ENCODE peak calls at places on chromosomes 1 and 21, in four cellular contexts. O is K562, J is GM12878, F is HL-60. R is an unnamed sample.

GRCh38 chr1:33548721-33549120 is 76.3 kb downstream of the ZSCAN20 start:
- DNase-seq in O (no peak), J (no peak), F (no peak), R (no peak)

GRCh38 chr21:27564684-27565280 is 597.9 kb upstream of the ADAMTS5 start:
- DNase-seq in O (no peak), J (no peak), F (no peak), R (no peak)

GRCh38 chr21:38980416-38981319 is 174.9 kb downstream of the ETS2 start:
- DNase-seq in O (no peak), J (no peak), F (no peak), R (no peak)

GRCh38 chr1:182704677-182705076 is 20.3 kb upstream of the RGS8 start:
- DNase-seq in O (no peak), J (no peak), F (no peak), R (no peak)

GRCh38 chr1:206962269-206962668 is 8.0 kb downstream of the FCAMR start:
- DNase-seq in O (no peak), J (no peak), F (peak; percentile 43), R (no peak)

GRCh38 chr21:29018540-29018939 is 609 bp downstream of the RWDD2B start:
- DNase-seq in O (no peak), J (no peak), F (no peak), R (no peak)

GRCh38 chr1:54314691-54315455 is 91.3 kb downstream of the SSBP3 start:
- DNase-seq in O (no peak), J (no peak), F (no peak), R (no peak)

GRCh38 chr1:96521994-96522760 is 199.4 kb upstream of the PTBP2 start:
- DNase-seq in O (no peak), J (no peak), F (no peak), R (no peak)

GRCh38 chr1:2124446-2125198 is 70.0 kb downstream of the FAAP20 start:
- DNase-seq in O (no peak), J (no peak), F (no peak), R (no peak)

GRCh38 chr1:58060548-58061170 is 485.9 kb downstream of the OMA1 start:
- DNase-seq in O (no peak), J (no peak), F (no peak), R (no peak)

GRCh38 chr1:3774503-3775247 is 2.1 kb downstream of the SMIM1 start:
- DNase-seq in O (peak; percentile 49), J (no peak), F (no peak), R (no peak)

GRCh38 chr1:92992877-92993276 is 31.6 kb upstream of the DIPK1A start:
- DNase-seq in O (no peak), J (no peak), F (no peak), R (no peak)

GRCh38 chr1:41240806-41241747 is 1.0 kb downstream of the SCMH1 start:
- DNase-seq in O (no peak), J (no peak), F (no peak), R (peak; percentile 63)

GRCh38 chr1:205239078-205239477 is 11.3 kb downstream of the TMCC2 start:
- DNase-seq in O (no peak), J (no peak), F (no peak), R (no peak)

GRCh38 chr21:44576025-44576420 is 2.5 kb downstream of the KRTAP10-4 start:
- DNase-seq in O (no peak), J (no peak), F (no peak), R (no peak)

GRCh38 chr1:6989506-6990159 is 204.4 kb downstream of the CAMTA1 start:
- DNase-seq in O (no peak), J (no peak), F (no peak), R (no peak)

GRCh38 chr1:115604508-115604907 is 37.3 kb upstream of the VANGL1 start:
- DNase-seq in O (no peak), J (no peak), F (no peak), R (no peak)

GRCh38 chr1:59738152-59738551 is 76.6 kb upstream of the HOOK1 start:
- DNase-seq in O (no peak), J (no peak), F (no peak), R (no peak)

GRCh38 chr1:201840055-201840454 is 11.1 kb downstream of the IPO9 start:
- DNase-seq in O (no peak), J (no peak), F (no peak), R (no peak)

GRCh38 chr1:231037585-231038517 is 2.2 kb downstream of the FAM89A start:
- DNase-seq in O (no peak), J (no peak), F (no peak), R (no peak)

GRCh38 chr1:212566522-212567479 is 41.8 kb upstream of the ATF3 start:
- DNase-seq in O (peak; percentile 38), J (peak; percentile 92), F (no peak), R (peak; percentile 63)

GRCh38 chr1:53110370-53111072 is 31.9 kb downstream of the SLC1A7 start:
- DNase-seq in O (no peak), J (no peak), F (peak; percentile 35), R (no peak)

GRCh38 chr1:36641776-36642175 is 159.1 kb upstream of the CSF3R start:
- DNase-seq in O (no peak), J (no peak), F (no peak), R (no peak)

GRCh38 chr21:40964691-40965090 is 117.7 kb upstream of the DSCAM start:
- DNase-seq in O (no peak), J (no peak), F (no peak), R (no peak)

GRCh38 chr1:245079021-245079609 is 75.7 kb upstream of the KIF26B start:
- DNase-seq in O (no peak), J (no peak), F (no peak), R (no peak)

GRCh38 chr1:66370462-66370907 is 163.5 kb upstream of the SGIP1 start:
- DNase-seq in O (no peak), J (no peak), F (no peak), R (no peak)

GRCh38 chr1:224668991-224669390 is 52.9 kb downstream of the CNIH3 start:
- DNase-seq in O (no peak), J (no peak), F (no peak), R (no peak)

GRCh38 chr1:36446780-36447179 is 3.5 kb downstream of the OSCP1 start:
- DNase-seq in O (no peak), J (no peak), F (no peak), R (no peak)

GRCh38 chr1:224267922-224268321 is 62.0 kb downstream of the NVL start:
- DNase-seq in O (no peak), J (no peak), F (no peak), R (no peak)

GRCh38 chr21:45535341-45536081 is 6.7 kb downstream of the SLC19A1 start:
- DNase-seq in O (no peak), J (no peak), F (peak; percentile 75), R (no peak)

GRCh38 chr1:119139393-119139792 is 1.1 kb downstream of the WARS2 start:
- DNase-seq in O (no peak), J (peak; percentile 44), F (no peak), R (no peak)

GRCh38 chr1:6026095-6026809 is 19.4 kb upstream of the KCNAB2 start:
- DNase-seq in O (no peak), J (peak; percentile 83), F (peak; percentile 97), R (peak; percentile 80)

GRCh38 chr1:200550367-200550766 is 70.2 kb downstream of the KIF14 start:
- DNase-seq in O (no peak), J (no peak), F (no peak), R (no peak)

GRCh38 chr1:119516680-119517079 is 9.7 kb downstream of the HSD3B1 start:
- DNase-seq in O (no peak), J (no peak), F (no peak), R (no peak)

GRCh38 chr1:87926131-87926828 is 597.6 kb downstream of the LMO4 start:
- DNase-seq in O (no peak), J (no peak), F (no peak), R (no peak)

GRCh38 chr1:157878059-157878458 is 36.5 kb upstream of the CD5L start:
- DNase-seq in O (peak; percentile 8), J (no peak), F (no peak), R (no peak)

GRCh38 chr21:36310016-36310415 is 10.0 kb upstream of the MORC3 start:
- DNase-seq in O (no peak), J (peak; percentile 33), F (no peak), R (no peak)

GRCh38 chr1:3546048-3546384 is 65.3 kb downstream of the MEGF6 start:
- DNase-seq in O (no peak), J (no peak), F (no peak), R (no peak)

GRCh38 chr1:23122023-23122738 is 46.5 kb downstream of the LUZP1 start:
- DNase-seq in O (no peak), J (no peak), F (no peak), R (no peak)

GRCh38 chr1:203572134-203572625 is 54.5 kb upstream of the ATP2B4 start:
- DNase-seq in O (no peak), J (no peak), F (no peak), R (no peak)
- TF ChIP-seq SPI1 in O (no peak), J (no peak), F (no peak), R (no peak)

GRCh38 chr1:63327417-63328139 is 5.2 kb downstream of the FOXD3 start:
- DNase-seq in O (peak; percentile 79), J (no peak), F (peak; percentile 41), R (no peak)
- TF ChIP-seq SPI1 in O (no peak), J (no peak), F (no peak), R (no peak)

GRCh38 chr1:226082959-226083302 is 20.4 kb downstream of the H3-3A start:
- DNase-seq in O (no peak), J (no peak), F (no peak), R (no peak)
- TF ChIP-seq SPI1 in O (no peak), J (no peak), F (no peak), R (no peak)

GRCh38 chr21:20943476-20944085 is 54.6 kb upstream of the NCAM2 start:
- DNase-seq in O (no peak), J (no peak), F (no peak), R (no peak)
- TF ChIP-seq SPI1 in O (no peak), J (no peak), F (no peak), R (no peak)

GRCh38 chr1:109904105-109904817 is 6.4 kb upstream of the CSF1 start:
- DNase-seq in O (no peak), J (no peak), F (no peak), R (no peak)
- TF ChIP-seq SPI1 in O (no peak), J (no peak), F (no peak), R (no peak)